ENCODE peak calls at places on chromosomes 4 and X, in five cellular contexts. L is memory B cell; M is stimulated activated CD4-positive, alpha-beta T cell treated with anti-CD3 and anti-CD28 coated beads, TNF-alpha, amount 100 ng/mL, for 48 hours; G is GM10248; E is GM18507. R is an unnamed sample.

GRCh38 chr4:87633239-87633638 is 16.8 kb upstream of the DMP1 start:
- DNase-seq in L (no peak), M (no peak), G (no peak), E (no peak), R (no peak)

GRCh38 chrX:12401252-12401651 is 263.0 kb downstream of the FRMPD4 start:
- DNase-seq in L (no peak), M (no peak), G (no peak), E (no peak), R (no peak)

GRCh38 chr4:90536408-90536807 is 409.2 kb downstream of the CCSER1 start:
- DNase-seq in L (no peak), M (no peak), G (no peak), E (no peak), R (no peak)

GRCh38 chr4:679571-680083 is 5.3 kb downstream of the MYL5 start:
- DNase-seq in L (no peak), M (no peak), G (no peak), E (no peak), R (no peak)

GRCh38 chr4:98423019-98423418 is 161.8 kb downstream of the RAP1GDS1 start:
- DNase-seq in L (no peak), M (no peak), G (no peak), E (no peak), R (no peak)

GRCh38 chr4:181991374-181991773 is 251.8 kb upstream of the TENM3 start:
- DNase-seq in L (no peak), M (no peak), G (no peak), E (no peak), R (no peak)

GRCh38 chrX:152929898-152930297 is 32.0 kb downstream of the ZNF185 start:
- DNase-seq in L (no peak), M (no peak), G (no peak), E (no peak), R (no peak)

GRCh38 chrX:39258331-39258730 is 457.1 kb downstream of the MID1IP1 start:
- DNase-seq in L (no peak), M (no peak), G (no peak), E (no peak), R (no peak)

GRCh38 chr4:147453561-147454141 is 27.2 kb upstream of the EDNRA start:
- DNase-seq in L (no peak), M (no peak), G (no peak), E (no peak), R (no peak)

GRCh38 chr4:154927126-154927525 is 146.1 kb downstream of the RBM46 start:
- DNase-seq in L (no peak), M (no peak), G (no peak), E (no peak), R (no peak)

GRCh38 chrX:96183843-96184242 is 500.8 kb upstream of the DIAPH2 start:
- DNase-seq in L (no peak), M (no peak), G (no peak), E (no peak), R (peak)

GRCh38 chr4:15792974-15793373 is 14.8 kb downstream of the CD38 start:
- DNase-seq in L (no peak), M (no peak), G (no peak), E (no peak), R (no peak)

GRCh38 chr4:188971125-188971524 is 831.9 kb downstream of the TRIML1 start:
- DNase-seq in L (no peak), M (no peak), G (no peak), E (no peak), R (peak)

GRCh38 chrX:134658002-134658401 is 269 bp downstream of the PLAC1 start:
- DNase-seq in L (no peak), M (no peak), G (no peak), E (no peak), R (no peak)

GRCh38 chrX:103637604-103638338 is 9.0 kb downstream of the TCEAL1 start:
- DNase-seq in L (no peak), M (no peak), G (no peak), E (no peak), R (no peak)

GRCh38 chr4:2790583-2791517 is 2.0 kb upstream of the SH3BP2 start:
- DNase-seq in L (no peak), M (no peak), G (no peak), E (no peak), R (peak)

GRCh38 chrX:118761950-118762725 is 34.7 kb downstream of the IL13RA1 start:
- DNase-seq in L (no peak), M (no peak), G (no peak), E (no peak), R (peak)

GRCh38 chr4:3384391-3384770 is 57.4 kb upstream of the HGFAC start:
- DNase-seq in L (no peak), M (no peak), G (no peak), E (no peak), R (no peak)

GRCh38 chr4:1470816-1471442 is 64.7 kb upstream of the NKX1-1 start:
- DNase-seq in L (no peak), M (no peak), G (no peak), E (no peak), R (no peak)

GRCh38 chr4:161948026-161948770 is 215.6 kb downstream of the FSTL5 start:
- DNase-seq in L (no peak), M (no peak), G (no peak), E (no peak), R (no peak)

GRCh38 chr4:180380733-180381132 is 1862.5 kb upstream of the TENM3 start:
- DNase-seq in L (no peak), M (no peak), G (no peak), E (no peak), R (peak)

GRCh38 chrX:44474410-44474809 is 68.2 kb downstream of the FUNDC1 start:
- DNase-seq in L (no peak), M (no peak), G (no peak), E (no peak), R (peak)

GRCh38 chrX:74280759-74281158 is 23.2 kb upstream of the ZCCHC13 start:
- DNase-seq in L (no peak), M (no peak), G (no peak), E (no peak), R (no peak)

GRCh38 chr4:160928482-160928881 is 1235.3 kb downstream of the FSTL5 start:
- DNase-seq in L (no peak), M (no peak), G (no peak), E (no peak), R (no peak)

GRCh38 chrX:18994713-18995112 is 10.8 kb upstream of the PHKA2 start:
- DNase-seq in L (no peak), M (no peak), G (no peak), E (no peak), R (no peak)